ENCODE peak calls at places on chromosomes 2 and 18, in seven cellular contexts. One of them, this sample, is unnamed.

GRCh38 chr2:41963661-41964525 is 83.9 kb upstream of the PKDCC start:
- DNase-seq in stomach: no peak
- DNase-seq in transverse colon: peak; percentile 85
- DNase-seq in GM12891: no peak
- DNase-seq in HCT116: no peak
- DNase-seq in sigmoid colon: peak; percentile 74
- DNase-seq in K562: no peak
- DNase-seq in this sample: no peak

GRCh38 chr2:118443596-118443995 is 355.3 kb downstream of the INSIG2 start:
- DNase-seq in HCT116: no peak
- DNase-seq in transverse colon: no peak
- DNase-seq in K562: no peak
- DNase-seq in GM12891: no peak
- DNase-seq in stomach: no peak
- DNase-seq in sigmoid colon: no peak
- DNase-seq in this sample: no peak

GRCh38 chr2:141439524-141439923 is 691.3 kb downstream of the LRP1B start:
- DNase-seq in K562: no peak
- DNase-seq in sigmoid colon: no peak
- DNase-seq in transverse colon: no peak
- DNase-seq in HCT116: no peak
- DNase-seq in GM12891: no peak
- DNase-seq in stomach: no peak
- DNase-seq in this sample: no peak

GRCh38 chr18:24837065-24837464 is 376.6 kb downstream of the HRH4 start:
- DNase-seq in K562: no peak
- DNase-seq in sigmoid colon: no peak
- DNase-seq in HCT116: no peak
- DNase-seq in stomach: no peak
- DNase-seq in transverse colon: no peak
- DNase-seq in GM12891: no peak
- DNase-seq in this sample: no peak

GRCh38 chr2:196293751-196294486 is 122.5 kb upstream of the STK17B start:
- DNase-seq in HCT116: no peak
- DNase-seq in stomach: no peak
- DNase-seq in GM12891: no peak
- DNase-seq in transverse colon: no peak
- DNase-seq in K562: no peak
- DNase-seq in sigmoid colon: no peak
- DNase-seq in this sample: no peak

GRCh38 chr2:46716806-46717732 is 198.5 kb downstream of the MCFD2 start:
- DNase-seq in HCT116: no peak
- DNase-seq in K562: no peak
- DNase-seq in sigmoid colon: no peak
- DNase-seq in stomach: no peak
- DNase-seq in transverse colon: no peak
- DNase-seq in GM12891: no peak
- DNase-seq in this sample: no peak

GRCh38 chr18:24983566-24983965 is 368.4 kb downstream of the ZNF521 start:
- DNase-seq in stomach: no peak
- DNase-seq in sigmoid colon: no peak
- DNase-seq in transverse colon: no peak
- DNase-seq in HCT116: no peak
- DNase-seq in GM12891: no peak
- DNase-seq in K562: no peak
- DNase-seq in this sample: no peak

GRCh38 chr2:107072150-107072940 is 186.4 kb upstream of the ST6GAL2 start:
- DNase-seq in GM12891: no peak
- DNase-seq in K562: no peak
- DNase-seq in stomach: no peak
- DNase-seq in transverse colon: no peak
- DNase-seq in HCT116: no peak
- DNase-seq in sigmoid colon: no peak
- DNase-seq in this sample: no peak

GRCh38 chr2:225354281-225354774 is 45.2 kb upstream of the NYAP2 start:
- DNase-seq in K562: peak; percentile 21
- DNase-seq in transverse colon: no peak
- DNase-seq in stomach: no peak
- DNase-seq in HCT116: peak; percentile 4
- DNase-seq in sigmoid colon: no peak
- DNase-seq in GM12891: no peak
- DNase-seq in this sample: no peak

GRCh38 chr2:74548919-74549684 is 4.6 kb downstream of the LOXL3 start:
- DNase-seq in transverse colon: peak; percentile 75
- DNase-seq in GM12891: no peak
- DNase-seq in stomach: peak; percentile 70
- DNase-seq in HCT116: no peak
- DNase-seq in sigmoid colon: peak; percentile 83
- DNase-seq in K562: peak; percentile 90
- DNase-seq in this sample: no peak

GRCh38 chr2:119694470-119694993 is 15.5 kb downstream of the TMEM177 start:
- DNase-seq in transverse colon: no peak
- DNase-seq in HCT116: no peak
- DNase-seq in GM12891: no peak
- DNase-seq in sigmoid colon: peak; percentile 48
- DNase-seq in stomach: no peak
- DNase-seq in K562: no peak
- DNase-seq in this sample: no peak

GRCh38 chr18:28438381-28438780 is 261.5 kb upstream of the CDH2 start:
- DNase-seq in stomach: no peak
- DNase-seq in transverse colon: no peak
- DNase-seq in GM12891: no peak
- DNase-seq in sigmoid colon: no peak
- DNase-seq in K562: no peak
- DNase-seq in HCT116: no peak
- DNase-seq in this sample: no peak

GRCh38 chr2:54558188-54558975 is 102.3 kb downstream of the SPTBN1 start:
- DNase-seq in sigmoid colon: peak; percentile 83
- DNase-seq in stomach: peak; percentile 84
- DNase-seq in K562: peak; percentile 89
- DNase-seq in GM12891: no peak
- DNase-seq in transverse colon: peak; percentile 84
- DNase-seq in HCT116: peak; percentile 56
- DNase-seq in this sample: no peak

GRCh38 chr2:54560146-54560881 is 104.2 kb downstream of the SPTBN1 start:
- DNase-seq in transverse colon: peak; percentile 69
- DNase-seq in HCT116: no peak
- DNase-seq in stomach: no peak
- DNase-seq in sigmoid colon: peak; percentile 87
- DNase-seq in GM12891: no peak
- DNase-seq in K562: peak; percentile 54
- DNase-seq in this sample: no peak

GRCh38 chr2:54558976-54559410 is 102.9 kb downstream of the SPTBN1 start:
- DNase-seq in K562: peak; percentile 44
- DNase-seq in GM12891: no peak
- DNase-seq in sigmoid colon: no peak
- DNase-seq in transverse colon: no peak
- DNase-seq in HCT116: no peak
- DNase-seq in stomach: no peak
- DNase-seq in this sample: no peak

GRCh38 chr2:54561010-54561409 is 104.9 kb downstream of the SPTBN1 start:
- DNase-seq in sigmoid colon: no peak
- DNase-seq in transverse colon: no peak
- DNase-seq in GM12891: no peak
- DNase-seq in stomach: no peak
- DNase-seq in K562: no peak
- DNase-seq in HCT116: no peak
- DNase-seq in this sample: no peak

GRCh38 chr2:54559593-54560145 is 103.5 kb downstream of the SPTBN1 start:
- DNase-seq in GM12891: no peak
- DNase-seq in sigmoid colon: peak; percentile 82
- DNase-seq in transverse colon: peak; percentile 48
- DNase-seq in K562: peak; percentile 47
- DNase-seq in stomach: no peak
- DNase-seq in HCT116: no peak
- DNase-seq in this sample: no peak
- TF ChIP-seq POLR2A in GM12891: no peak
- TF ChIP-seq POLR2A in sigmoid colon: peak; percentile 18
- TF ChIP-seq POLR2A in transverse colon: no peak
- TF ChIP-seq POLR2A in K562: no peak
- TF ChIP-seq POLR2A in stomach: no peak
- TF ChIP-seq POLR2A in HCT116: no peak
- TF ChIP-seq POLR2A in this sample: no peak

DNA sequence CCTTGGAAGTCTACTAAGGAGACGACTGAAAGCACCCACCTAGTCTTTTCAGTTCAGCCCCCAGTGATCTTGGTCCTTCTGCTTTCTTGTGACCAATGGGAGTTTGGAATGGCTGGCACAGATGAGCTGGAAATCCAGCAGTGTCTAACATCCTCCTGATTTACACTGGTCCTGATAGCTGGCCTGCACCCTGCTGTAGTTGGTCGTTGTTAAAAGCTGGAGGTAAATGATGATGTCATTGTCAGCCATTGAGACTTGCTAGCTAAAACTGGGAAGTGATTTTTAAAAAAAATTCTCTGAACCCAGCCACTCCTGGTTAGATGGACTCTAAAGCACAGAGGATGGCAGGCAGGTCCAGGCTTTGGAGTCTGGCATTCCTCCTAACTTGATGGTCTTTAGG is 19.3 kb downstream of the CCT7 start:
- DNase-seq in transverse colon: no peak
- DNase-seq in sigmoid colon: no peak
- DNase-seq in K562: no peak
- DNase-seq in GM12891: no peak
- DNase-seq in stomach: no peak
- DNase-seq in HCT116: no peak
- DNase-seq in this sample: no peak
- TF ChIP-seq POLR2AphosphoS5 in transverse colon: no peak
- TF ChIP-seq POLR2AphosphoS5 in sigmoid colon: no peak
- TF ChIP-seq POLR2AphosphoS5 in K562: no peak
- TF ChIP-seq POLR2AphosphoS5 in GM12891: no peak
- TF ChIP-seq POLR2AphosphoS5 in stomach: no peak
- TF ChIP-seq POLR2AphosphoS5 in HCT116: no peak
- TF ChIP-seq POLR2AphosphoS5 in this sample: no peak

GRCh38 chr2:144515425-144515693 is 4.6 kb downstream of the ZEB2 start:
- DNase-seq in GM12891: no peak
- DNase-seq in sigmoid colon: no peak
- DNase-seq in HCT116: no peak
- DNase-seq in transverse colon: no peak
- DNase-seq in stomach: no peak
- DNase-seq in K562: no peak
- DNase-seq in this sample: no peak
- TF ChIP-seq POLR2A in GM12891: no peak
- TF ChIP-seq POLR2A in sigmoid colon: no peak
- TF ChIP-seq POLR2A in HCT116: no peak
- TF ChIP-seq POLR2A in transverse colon: no peak
- TF ChIP-seq POLR2A in stomach: no peak
- TF ChIP-seq POLR2A in K562: no peak
- TF ChIP-seq POLR2A in this sample: no peak

GRCh38 chr2:8118940-8119781 is 562.7 kb upstream of the ID2 start:
- DNase-seq in stomach: no peak
- DNase-seq in K562: no peak
- DNase-seq in sigmoid colon: no peak
- DNase-seq in HCT116: no peak
- DNase-seq in transverse colon: peak; percentile 47
- DNase-seq in GM12891: no peak
- DNase-seq in this sample: no peak
- TF ChIP-seq POLR2AphosphoS5 in stomach: no peak
- TF ChIP-seq POLR2AphosphoS5 in K562: no peak
- TF ChIP-seq POLR2AphosphoS5 in sigmoid colon: no peak
- TF ChIP-seq POLR2AphosphoS5 in HCT116: no peak
- TF ChIP-seq POLR2AphosphoS5 in transverse colon: no peak
- TF ChIP-seq POLR2AphosphoS5 in GM12891: no peak
- TF ChIP-seq POLR2AphosphoS5 in this sample: no peak